ENCODE peak calls at places on chromosomes 5 and 9, in four cellular contexts. I is CD4-positive, CD25-positive, alpha-beta regulatory T cell; R is adipocyte; Y is psoas muscle. N is an unnamed sample.

GRCh38 chr5:378976-379742 is 57.6 kb downstream of the AHRR start:
- DNase-seq in I (peak; percentile 51), R (no peak), Y (no peak), N (no peak)

GRCh38 chr5:148998174-148998797 is 64.6 kb downstream of the SH3TC2 start:
- DNase-seq in I (peak; percentile 56), R (peak; percentile 85), Y (no peak), N (no peak)

GRCh38 chr5:60883229-60883628 is 39.2 kb upstream of the ELOVL7 start:
- DNase-seq in I (peak; percentile 20), R (no peak), Y (no peak), N (no peak)

GRCh38 chr5:72402381-72402890 is 82.3 kb downstream of the PTCD2 start:
- DNase-seq in I (no peak), R (peak; percentile 87), Y (no peak), N (no peak)

GRCh38 chr5:68049053-68049713 is 166.4 kb upstream of the PIK3R1 start:
- DNase-seq in I (no peak), R (peak; percentile 79), Y (no peak), N (no peak)

GRCh38 chr9:68555416-68555815 is 14.7 kb upstream of the TMEM252 start:
- DNase-seq in I (no peak), R (no peak), Y (no peak), N (no peak)

GRCh38 chr9:114275246-114275994 is 47.5 kb upstream of the ORM1 start:
- DNase-seq in I (no peak), R (no peak), Y (peak; percentile 46), N (no peak)

GRCh38 chr5:142426129-142426641 is 101.4 kb upstream of the SPRY4 start:
- DNase-seq in I (no peak), R (no peak), Y (peak; percentile 70), N (peak; percentile 51)

GRCh38 chr5:911601-912000 is 18.9 kb downstream of the TRIP13 start:
- DNase-seq in I (no peak), R (no peak), Y (no peak), N (no peak)

GRCh38 chr9:107809859-107810492 is 320.4 kb upstream of the KLF4 start:
- DNase-seq in I (no peak), R (no peak), Y (no peak), N (no peak)

GRCh38 chr5:82991678-82992323 is 85.4 kb downstream of the TMEM167A start:
- DNase-seq in I (no peak), R (no peak), Y (no peak), N (no peak)

GRCh38 chr9:16626577-16627130 is 243.8 kb downstream of the BNC2 start:
- DNase-seq in I (no peak), R (peak; percentile 90), Y (peak; percentile 72), N (no peak)

GRCh38 chr9:16625831-16626230 is 244.6 kb downstream of the BNC2 start:
- DNase-seq in I (no peak), R (peak; percentile 27), Y (no peak), N (no peak)

GRCh38 chr9:16622541-16622940 is 247.9 kb downstream of the BNC2 start:
- DNase-seq in I (no peak), R (no peak), Y (no peak), N (no peak)

GRCh38 chr9:16624356-16624755 is 246.1 kb downstream of the BNC2 start:
- DNase-seq in I (no peak), R (no peak), Y (no peak), N (no peak)

DNA sequence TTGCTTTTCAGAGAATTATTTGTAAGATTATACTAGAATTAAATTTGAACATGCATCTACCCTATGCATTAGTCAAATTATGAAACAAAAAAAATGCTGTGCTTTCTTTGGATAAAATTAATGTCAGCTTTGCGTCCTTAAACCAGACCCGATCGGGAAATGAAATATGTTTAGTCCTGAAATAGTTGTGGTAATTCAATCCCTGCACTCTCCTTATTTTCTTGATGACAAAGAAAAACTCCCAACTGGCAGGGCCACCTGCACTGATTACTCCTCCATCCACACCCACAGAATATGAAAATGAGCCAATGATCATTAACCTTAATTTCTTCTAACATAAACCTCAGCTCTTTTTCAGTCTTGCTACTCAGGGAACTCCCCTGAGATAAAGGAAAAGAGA is 245.4 kb downstream of the BNC2 start:
- DNase-seq in I (no peak), R (no peak), Y (no peak), N (no peak)
- H3K4me1 ChIP-seq in I (no peaks in the 10 kb centered on the region), R (peaks cover 53% of the 10 kb centered on the region), Y (peaks cover 43% of the 10 kb centered on the region), N (no peaks in the 10 kb centered on the region)

DNA sequence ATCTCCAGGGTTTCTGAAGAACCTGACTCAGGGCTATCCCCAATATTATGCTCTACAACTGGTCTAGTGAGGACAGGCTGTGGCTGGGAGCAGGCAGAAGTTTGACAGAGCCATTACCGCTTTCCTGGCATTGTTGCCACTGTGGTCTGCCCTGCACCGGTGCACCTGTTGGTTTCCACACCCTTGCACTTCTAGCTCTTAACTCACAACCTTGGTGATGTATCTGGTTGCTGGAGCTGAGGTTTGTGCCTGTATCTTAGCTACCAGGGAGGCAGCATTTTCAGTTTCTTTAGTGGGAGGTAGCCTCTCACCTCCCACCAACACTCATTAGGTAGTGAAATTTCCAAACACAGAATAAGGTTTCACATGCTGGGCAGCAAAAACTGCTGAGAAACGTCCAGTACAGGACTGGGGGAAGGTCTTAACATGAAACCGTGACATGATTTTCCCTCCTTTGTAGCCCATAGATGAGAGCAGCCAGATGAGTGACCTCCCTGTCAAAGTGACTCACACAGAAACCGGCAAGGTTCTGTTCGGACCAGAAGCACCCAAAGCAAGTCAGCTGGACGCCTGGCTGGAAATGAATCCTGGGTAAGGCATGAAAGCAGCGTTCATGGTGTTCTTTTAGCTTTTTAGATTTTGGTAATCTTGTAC is 57.7 kb downstream of the SMARCA2 start:
- DNase-seq in I (no peak), R (no peak), Y (no peak), N (no peak)
- H3K4me1 ChIP-seq in I (no peaks in the 10 kb centered on the region), R (peaks cover 2% of the 10 kb centered on the region), Y (no peaks in the 10 kb centered on the region), N (no peaks in the 10 kb centered on the region)

GRCh38 chr5:157778121-157778805 is 34.8 kb downstream of the LSM11 start:
- DNase-seq in I (no peak), R (peak; percentile 10), Y (no peak), N (no peak)
- H3K4me1 ChIP-seq in I (no peaks in the 10 kb centered on the region), R (no peaks in the 10 kb centered on the region), Y (no peaks in the 10 kb centered on the region), N (no peaks in the 10 kb centered on the region)

GRCh38 chr9:134178781-134179551 is 14.6 kb upstream of the RNU6ATAC start:
- DNase-seq in I (no peak), R (no peak), Y (peak; percentile 89), N (peak; percentile 38)
- H3K4me1 ChIP-seq in I (peaks cover 8% of the 10 kb centered on the region), R (peaks cover 41% of the 10 kb centered on the region), Y (peaks cover 11% of the 10 kb centered on the region), N (peaks cover 19% of the 10 kb centered on the region)

DNA sequence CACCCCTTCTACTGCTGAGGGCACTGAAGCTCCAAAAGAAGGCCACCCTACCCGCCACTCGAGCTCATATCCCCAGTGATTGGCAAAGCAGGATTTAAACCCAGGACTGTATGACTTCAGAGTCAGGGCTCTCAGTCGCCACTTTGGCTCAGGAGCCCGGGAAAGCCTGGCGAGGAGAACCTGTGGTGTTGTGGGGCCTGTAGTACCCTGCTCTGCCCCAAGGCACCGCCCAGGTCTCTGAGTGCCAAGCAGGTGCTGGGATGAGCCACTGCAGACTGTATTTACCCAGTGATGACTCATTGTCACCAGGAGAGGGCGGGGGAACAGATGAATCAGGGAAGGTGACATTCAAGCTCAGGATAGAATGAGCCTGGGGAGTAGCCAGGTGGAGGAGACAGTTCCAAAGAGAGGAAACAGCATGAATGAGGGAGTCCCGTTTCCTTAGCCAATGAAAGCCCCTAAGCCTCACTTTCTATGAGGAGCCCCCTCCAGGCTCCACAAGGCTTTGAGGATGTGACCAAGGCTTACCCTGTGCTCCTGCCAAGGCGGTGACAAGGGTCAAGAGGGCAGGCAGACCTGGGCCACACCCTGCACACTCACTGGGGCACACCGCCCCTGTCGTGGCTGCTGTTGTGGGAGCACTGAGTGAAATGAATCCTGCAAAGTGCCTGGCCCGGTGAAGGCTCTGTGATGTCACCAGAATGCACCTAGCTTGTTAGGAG is 17.8 kb upstream of the DPM2 start:
- DNase-seq in I (peak; percentile 87), R (no peak), Y (peak; percentile 94), N (peak; percentile 64)
- H3K4me1 ChIP-seq in I (peaks cover 94% of the 10 kb centered on the region), R (peaks cover 7% of the 10 kb centered on the region), Y (peaks cover 29% of the 10 kb centered on the region), N (peaks cover 97% of the 10 kb centered on the region)

DNA sequence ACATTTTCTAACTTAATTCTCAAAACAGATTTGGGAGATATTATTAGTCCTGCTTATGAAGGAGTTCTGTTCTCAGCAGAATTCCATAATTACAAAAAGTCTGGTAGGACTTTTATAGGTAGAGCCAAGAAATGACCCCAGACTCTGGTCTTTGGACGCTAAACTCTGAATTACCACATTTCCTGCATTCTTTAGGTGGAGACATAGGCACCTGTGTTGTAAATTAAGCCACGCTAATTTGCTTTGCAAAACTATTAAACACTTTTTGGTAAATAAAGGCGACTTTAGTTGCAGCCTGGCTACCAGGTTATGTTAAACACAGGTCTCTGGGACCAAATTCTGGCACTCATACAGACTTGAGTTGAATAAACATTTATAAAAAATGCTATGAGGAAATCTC is 77.7 kb downstream of the C9orf152 start:
- DNase-seq in I (no peak), R (no peak), Y (no peak), N (no peak)
- H3K4me1 ChIP-seq in I (no peaks in the 10 kb centered on the region), R (peaks cover 82% of the 10 kb centered on the region), Y (peaks cover 40% of the 10 kb centered on the region), N (peaks cover 4% of the 10 kb centered on the region)

GRCh38 chr5:135715267-135716050 is 119.0 kb upstream of the SLC25A48 start:
- DNase-seq in I (no peak), R (no peak), Y (no peak), N (no peak)

GRCh38 chr5:135718151-135718550 is 116.3 kb upstream of the SLC25A48 start:
- DNase-seq in I (no peak), R (peak; percentile 4), Y (no peak), N (no peak)

GRCh38 chr5:135709998-135710670 is 124.3 kb upstream of the SLC25A48 start:
- DNase-seq in I (no peak), R (no peak), Y (no peak), N (no peak)

GRCh38 chr5:135713516-135713915 is 120.9 kb upstream of the SLC25A48 start:
- DNase-seq in I (no peak), R (no peak), Y (no peak), N (no peak)

GRCh38 chr5:135714126-135714894 is 120.2 kb upstream of the SLC25A48 start:
- DNase-seq in I (no peak), R (peak; percentile 21), Y (no peak), N (no peak)
- H3K4me1 ChIP-seq in I (no peaks in the 10 kb centered on the region), R (peaks cover 20% of the 10 kb centered on the region), Y (no peaks in the 10 kb centered on the region), N (no peaks in the 10 kb centered on the region)

GRCh38 chr9:8140557-8140956 is 341.0 kb upstream of the DMAC1 start:
- DNase-seq in I (no peak), R (no peak), Y (no peak), N (no peak)
- H3K4me1 ChIP-seq in I (no peaks in the 10 kb centered on the region), R (no peaks in the 10 kb centered on the region), Y (no peaks in the 10 kb centered on the region), N (no peaks in the 10 kb centered on the region)